ENCODE peak calls at places on chromosomes 5 and 9, in nine cellular contexts. One of them, this sample, is unnamed.

GRCh38 chr5:122680623-122681350 is 94.1 kb upstream of the SNX2 start:
- DNase-seq in neuronal stem cell: no peak
- DNase-seq in A549: no peak
- DNase-seq in CD8-positive, alpha-beta T cell: no peak
- DNase-seq in stomach: no peak
- DNase-seq in neural progenitor cell: no peak
- DNase-seq in effector memory CD4-positive, alpha-beta T cell: no peak
- DNase-seq in OCI-LY7: no peak
- DNase-seq in breast epithelium: no peak
- DNase-seq in this sample: no peak

GRCh38 chr5:31854625-31855526 is 215.9 kb downstream of the PDZD2 start:
- DNase-seq in neuronal stem cell: peak; percentile 69
- DNase-seq in A549: peak; percentile 42
- DNase-seq in CD8-positive, alpha-beta T cell: no peak
- DNase-seq in stomach: peak; percentile 50
- DNase-seq in neural progenitor cell: peak; percentile 83
- DNase-seq in effector memory CD4-positive, alpha-beta T cell: no peak
- DNase-seq in OCI-LY7: no peak
- DNase-seq in breast epithelium: peak; percentile 55
- DNase-seq in this sample: peak; percentile 39

GRCh38 chr5:174187481-174187880 is 142.0 kb downstream of the NSG2 start:
- DNase-seq in neuronal stem cell: no peak
- DNase-seq in A549: no peak
- DNase-seq in CD8-positive, alpha-beta T cell: no peak
- DNase-seq in stomach: no peak
- DNase-seq in neural progenitor cell: no peak
- DNase-seq in effector memory CD4-positive, alpha-beta T cell: no peak
- DNase-seq in OCI-LY7: no peak
- DNase-seq in breast epithelium: no peak
- DNase-seq in this sample: no peak

GRCh38 chr9:37324261-37324683 is 98.2 kb upstream of the GRHPR start:
- DNase-seq in neuronal stem cell: peak; percentile 12
- DNase-seq in A549: no peak
- DNase-seq in CD8-positive, alpha-beta T cell: no peak
- DNase-seq in stomach: no peak
- DNase-seq in neural progenitor cell: peak; percentile 13
- DNase-seq in effector memory CD4-positive, alpha-beta T cell: no peak
- DNase-seq in OCI-LY7: peak; percentile 80
- DNase-seq in breast epithelium: no peak
- DNase-seq in this sample: peak; percentile 26

GRCh38 chr5:125093776-125094175 is 347.3 kb upstream of the ZNF608 start:
- DNase-seq in neuronal stem cell: no peak
- DNase-seq in A549: peak; percentile 2
- DNase-seq in CD8-positive, alpha-beta T cell: no peak
- DNase-seq in stomach: no peak
- DNase-seq in neural progenitor cell: no peak
- DNase-seq in effector memory CD4-positive, alpha-beta T cell: no peak
- DNase-seq in OCI-LY7: no peak
- DNase-seq in breast epithelium: no peak
- DNase-seq in this sample: no peak

GRCh38 chr9:102354041-102354440 is 615.6 kb upstream of the GRIN3A start:
- DNase-seq in neuronal stem cell: no peak
- DNase-seq in A549: no peak
- DNase-seq in CD8-positive, alpha-beta T cell: no peak
- DNase-seq in stomach: no peak
- DNase-seq in neural progenitor cell: no peak
- DNase-seq in effector memory CD4-positive, alpha-beta T cell: no peak
- DNase-seq in OCI-LY7: no peak
- DNase-seq in breast epithelium: no peak
- DNase-seq in this sample: no peak

GRCh38 chr5:100889165-100889564 is 13.9 kb downstream of the ST8SIA4 start:
- DNase-seq in neuronal stem cell: no peak
- DNase-seq in A549: no peak
- DNase-seq in CD8-positive, alpha-beta T cell: no peak
- DNase-seq in stomach: no peak
- DNase-seq in neural progenitor cell: no peak
- DNase-seq in effector memory CD4-positive, alpha-beta T cell: no peak
- DNase-seq in OCI-LY7: peak; percentile 89
- DNase-seq in breast epithelium: no peak
- DNase-seq in this sample: no peak

GRCh38 chr5:174725261-174725990 is 1.0 kb downstream of the MSX2 start:
- DNase-seq in neuronal stem cell: no peak
- DNase-seq in A549: no peak
- DNase-seq in CD8-positive, alpha-beta T cell: no peak
- DNase-seq in stomach: no peak
- DNase-seq in neural progenitor cell: peak; percentile 56
- DNase-seq in effector memory CD4-positive, alpha-beta T cell: no peak
- DNase-seq in OCI-LY7: no peak
- DNase-seq in breast epithelium: no peak
- DNase-seq in this sample: no peak

GRCh38 chr9:124281934-124282351 is 24.2 kb downstream of the NEK6 start:
- DNase-seq in neuronal stem cell: no peak
- DNase-seq in A549: no peak
- DNase-seq in CD8-positive, alpha-beta T cell: no peak
- DNase-seq in stomach: peak; percentile 51
- DNase-seq in neural progenitor cell: no peak
- DNase-seq in effector memory CD4-positive, alpha-beta T cell: no peak
- DNase-seq in OCI-LY7: no peak
- DNase-seq in breast epithelium: no peak
- DNase-seq in this sample: no peak

GRCh38 chr5:33536802-33537201 is 96.0 kb downstream of the TARS1 start:
- DNase-seq in neuronal stem cell: no peak
- DNase-seq in A549: no peak
- DNase-seq in CD8-positive, alpha-beta T cell: no peak
- DNase-seq in stomach: no peak
- DNase-seq in neural progenitor cell: no peak
- DNase-seq in effector memory CD4-positive, alpha-beta T cell: no peak
- DNase-seq in OCI-LY7: no peak
- DNase-seq in breast epithelium: no peak
- DNase-seq in this sample: no peak

GRCh38 chr5:33537240-33537639 is 96.5 kb downstream of the TARS1 start:
- DNase-seq in neuronal stem cell: no peak
- DNase-seq in A549: no peak
- DNase-seq in CD8-positive, alpha-beta T cell: no peak
- DNase-seq in stomach: no peak
- DNase-seq in neural progenitor cell: no peak
- DNase-seq in effector memory CD4-positive, alpha-beta T cell: no peak
- DNase-seq in OCI-LY7: no peak
- DNase-seq in breast epithelium: no peak
- DNase-seq in this sample: no peak

GRCh38 chr5:33539192-33539591 is 98.4 kb downstream of the TARS1 start:
- DNase-seq in neuronal stem cell: no peak
- DNase-seq in A549: no peak
- DNase-seq in CD8-positive, alpha-beta T cell: no peak
- DNase-seq in stomach: no peak
- DNase-seq in neural progenitor cell: no peak
- DNase-seq in effector memory CD4-positive, alpha-beta T cell: no peak
- DNase-seq in OCI-LY7: no peak
- DNase-seq in breast epithelium: no peak
- DNase-seq in this sample: no peak

GRCh38 chr5:33538201-33538600 is 97.4 kb downstream of the TARS1 start:
- DNase-seq in neuronal stem cell: no peak
- DNase-seq in A549: no peak
- DNase-seq in CD8-positive, alpha-beta T cell: no peak
- DNase-seq in stomach: no peak
- DNase-seq in neural progenitor cell: no peak
- DNase-seq in effector memory CD4-positive, alpha-beta T cell: no peak
- DNase-seq in OCI-LY7: no peak
- DNase-seq in breast epithelium: no peak
- DNase-seq in this sample: no peak
- H3K27ac ChIP-seq in neuronal stem cell: no peak overlapping the region
- H3K27ac ChIP-seq in A549: no peak overlapping the region
- H3K27ac ChIP-seq in CD8-positive, alpha-beta T cell: no peak overlapping the region
- H3K27ac ChIP-seq in stomach: no peak overlapping the region
- H3K27ac ChIP-seq in neural progenitor cell: no peak overlapping the region
- H3K27ac ChIP-seq in effector memory CD4-positive, alpha-beta T cell: no peak overlapping the region
- H3K27ac ChIP-seq in OCI-LY7: no peak overlapping the region
- H3K27ac ChIP-seq in breast epithelium: no peak overlapping the region
- H3K27ac ChIP-seq in this sample: no peak overlapping the region

DNA sequence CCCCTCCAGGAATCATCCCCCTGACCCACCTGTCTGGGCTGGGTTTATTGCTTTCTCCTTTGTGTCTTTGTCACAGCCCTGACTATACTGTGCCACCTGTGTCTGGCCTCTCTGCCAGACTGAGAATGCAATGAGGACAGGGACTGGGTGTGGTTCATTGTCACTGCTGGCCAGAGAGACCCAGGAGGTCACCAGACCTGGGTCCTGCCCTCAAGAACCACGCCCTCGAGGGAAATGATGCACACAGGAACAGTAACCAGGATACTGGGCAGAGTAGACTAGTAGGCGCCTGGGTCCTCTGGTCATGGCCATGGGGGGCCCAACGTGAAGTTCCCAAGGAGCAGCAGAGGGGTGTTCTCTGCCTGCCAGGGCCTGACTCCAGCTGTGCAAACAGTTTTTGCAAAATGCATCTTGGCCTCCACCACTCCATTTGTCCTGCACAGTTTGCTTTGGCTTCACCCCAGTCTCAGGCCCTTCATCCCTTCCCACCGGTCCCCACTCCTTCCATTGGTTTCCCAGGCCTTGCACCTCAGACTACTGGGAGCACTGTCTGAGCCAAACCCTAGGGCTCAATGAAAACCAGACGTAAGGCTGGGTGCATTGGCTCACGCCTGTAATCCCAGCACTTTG is 17.8 kb downstream of the RGS3 start:
- DNase-seq in neuronal stem cell: no peak
- DNase-seq in A549: no peak
- DNase-seq in CD8-positive, alpha-beta T cell: no peak
- DNase-seq in stomach: peak; percentile 65
- DNase-seq in neural progenitor cell: no peak
- DNase-seq in effector memory CD4-positive, alpha-beta T cell: no peak
- DNase-seq in OCI-LY7: no peak
- DNase-seq in breast epithelium: no peak
- DNase-seq in this sample: no peak
- H3K27ac ChIP-seq in neuronal stem cell: no peak overlapping the region
- H3K27ac ChIP-seq in A549: no peak overlapping the region
- H3K27ac ChIP-seq in CD8-positive, alpha-beta T cell: no peak overlapping the region
- H3K27ac ChIP-seq in stomach: no peak overlapping the region
- H3K27ac ChIP-seq in neural progenitor cell: no peak overlapping the region
- H3K27ac ChIP-seq in effector memory CD4-positive, alpha-beta T cell: no peak overlapping the region
- H3K27ac ChIP-seq in OCI-LY7: no peak overlapping the region
- H3K27ac ChIP-seq in breast epithelium: no peak overlapping the region
- H3K27ac ChIP-seq in this sample: no peak overlapping the region

DNA sequence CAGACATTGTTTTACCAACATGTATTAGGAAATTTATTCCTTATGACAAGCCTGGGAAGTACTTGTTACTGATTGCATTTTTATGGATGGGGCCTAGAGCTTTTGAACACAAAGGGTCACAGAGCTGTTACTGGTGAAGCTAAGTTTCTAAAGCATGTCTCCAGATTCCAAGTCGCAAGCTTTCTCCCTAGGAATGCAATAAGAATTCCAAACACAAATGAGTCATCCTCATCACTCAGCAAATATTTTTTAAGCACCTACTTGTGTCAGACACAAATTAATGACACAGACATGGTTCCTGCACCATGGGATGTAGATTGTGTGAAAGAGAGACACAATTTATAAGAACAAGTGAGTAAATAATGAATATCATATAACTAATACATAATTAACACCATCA is 11.0 kb upstream of the SH3RF2 start:
- DNase-seq in neuronal stem cell: no peak
- DNase-seq in A549: no peak
- DNase-seq in CD8-positive, alpha-beta T cell: no peak
- DNase-seq in stomach: no peak
- DNase-seq in neural progenitor cell: peak; percentile 32
- DNase-seq in effector memory CD4-positive, alpha-beta T cell: no peak
- DNase-seq in OCI-LY7: no peak
- DNase-seq in breast epithelium: no peak
- DNase-seq in this sample: no peak
- H3K27ac ChIP-seq in neuronal stem cell: no peak overlapping the region
- H3K27ac ChIP-seq in A549: peak overlapping the region; percentile 76
- H3K27ac ChIP-seq in CD8-positive, alpha-beta T cell: no peak overlapping the region
- H3K27ac ChIP-seq in stomach: no peak overlapping the region
- H3K27ac ChIP-seq in neural progenitor cell: no peak overlapping the region
- H3K27ac ChIP-seq in effector memory CD4-positive, alpha-beta T cell: no peak overlapping the region
- H3K27ac ChIP-seq in OCI-LY7: no peak overlapping the region
- H3K27ac ChIP-seq in breast epithelium: peak overlapping the region; percentile 29
- H3K27ac ChIP-seq in this sample: no peak overlapping the region

GRCh38 chr5:178081571-178082244 is 31.6 kb upstream of the N4BP3 start:
- DNase-seq in neuronal stem cell: no peak
- DNase-seq in A549: no peak
- DNase-seq in CD8-positive, alpha-beta T cell: no peak
- DNase-seq in stomach: peak; percentile 42
- DNase-seq in neural progenitor cell: no peak
- DNase-seq in effector memory CD4-positive, alpha-beta T cell: no peak
- DNase-seq in OCI-LY7: no peak
- DNase-seq in breast epithelium: peak; percentile 67
- DNase-seq in this sample: no peak

GRCh38 chr5:178078197-178078995 is 34.9 kb upstream of the N4BP3 start:
- DNase-seq in neuronal stem cell: no peak
- DNase-seq in A549: no peak
- DNase-seq in CD8-positive, alpha-beta T cell: no peak
- DNase-seq in stomach: peak; percentile 67
- DNase-seq in neural progenitor cell: no peak
- DNase-seq in effector memory CD4-positive, alpha-beta T cell: no peak
- DNase-seq in OCI-LY7: no peak
- DNase-seq in breast epithelium: peak; percentile 89
- DNase-seq in this sample: no peak

GRCh38 chr5:178077751-178078150 is 35.6 kb upstream of the N4BP3 start:
- DNase-seq in neuronal stem cell: no peak
- DNase-seq in A549: no peak
- DNase-seq in CD8-positive, alpha-beta T cell: no peak
- DNase-seq in stomach: no peak
- DNase-seq in neural progenitor cell: peak; percentile 25
- DNase-seq in effector memory CD4-positive, alpha-beta T cell: no peak
- DNase-seq in OCI-LY7: no peak
- DNase-seq in breast epithelium: no peak
- DNase-seq in this sample: no peak

GRCh38 chr5:178080056-178080455 is 33.3 kb upstream of the N4BP3 start:
- DNase-seq in neuronal stem cell: no peak
- DNase-seq in A549: no peak
- DNase-seq in CD8-positive, alpha-beta T cell: no peak
- DNase-seq in stomach: no peak
- DNase-seq in neural progenitor cell: no peak
- DNase-seq in effector memory CD4-positive, alpha-beta T cell: no peak
- DNase-seq in OCI-LY7: no peak
- DNase-seq in breast epithelium: no peak
- DNase-seq in this sample: no peak

DNA sequence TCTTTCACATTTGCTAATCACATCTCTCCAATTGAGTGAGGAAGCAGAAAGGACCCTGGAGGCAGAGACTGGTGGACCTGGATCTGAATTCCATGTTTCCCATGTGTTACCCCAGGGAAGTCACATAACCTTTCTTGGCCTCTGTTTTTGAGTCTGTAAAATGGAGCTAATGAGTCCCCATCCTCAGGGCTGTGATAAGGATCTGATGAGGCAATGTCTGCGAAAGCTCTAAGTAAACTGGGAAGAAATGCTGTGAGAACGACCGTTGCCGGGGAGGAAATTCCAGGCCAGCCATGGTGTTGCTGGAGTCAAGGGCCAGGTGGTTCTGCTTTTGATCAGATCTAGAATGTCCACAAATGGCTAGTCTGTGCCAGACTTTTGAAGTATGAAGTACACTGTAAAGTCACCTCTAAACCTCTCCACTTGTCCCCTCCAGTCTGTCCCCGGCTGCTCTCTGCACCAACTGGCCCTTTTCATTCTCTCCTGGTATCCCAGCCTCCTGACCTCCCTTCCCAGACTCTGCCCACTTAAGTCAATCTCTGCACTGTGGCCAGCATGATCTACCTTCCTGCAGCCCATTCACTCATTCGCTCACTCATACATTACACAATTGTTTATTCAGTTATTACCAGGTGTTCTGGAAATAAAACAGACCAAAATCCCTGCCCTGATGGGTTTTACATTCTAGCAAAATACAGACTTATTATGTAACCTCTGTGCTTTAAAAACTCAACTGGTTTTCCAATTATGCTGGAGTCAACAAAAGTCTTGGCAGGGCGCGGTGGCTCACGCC is 32.5 kb upstream of the N4BP3 start:
- DNase-seq in neuronal stem cell: no peak
- DNase-seq in A549: no peak
- DNase-seq in CD8-positive, alpha-beta T cell: no peak
- DNase-seq in stomach: no peak
- DNase-seq in neural progenitor cell: no peak
- DNase-seq in effector memory CD4-positive, alpha-beta T cell: no peak
- DNase-seq in OCI-LY7: no peak
- DNase-seq in breast epithelium: peak; percentile 75
- DNase-seq in this sample: no peak
- H3K27ac ChIP-seq in neuronal stem cell: no peak overlapping the region
- H3K27ac ChIP-seq in A549: no peak overlapping the region
- H3K27ac ChIP-seq in CD8-positive, alpha-beta T cell: no peak overlapping the region
- H3K27ac ChIP-seq in stomach: peak overlapping the region; percentile 28
- H3K27ac ChIP-seq in neural progenitor cell: no peak overlapping the region
- H3K27ac ChIP-seq in effector memory CD4-positive, alpha-beta T cell: no peak overlapping the region
- H3K27ac ChIP-seq in OCI-LY7: no peak overlapping the region
- H3K27ac ChIP-seq in breast epithelium: peak overlapping the region; percentile 68
- H3K27ac ChIP-seq in this sample: no peak overlapping the region

This sample was measured in caudate nucleus.